ENCODE peak calls at places on chromosome 11, in six cellular contexts. One of them, this sample, is unnamed.

GRCh38 chr11:75796091-75796435 is 18.9 kb upstream of the UVRAG start:
- DNase-seq in GM23248: no peak
- DNase-seq in upper lobe of right lung: no peak
- DNase-seq in HCT116: no peak
- DNase-seq in CD8-positive, alpha-beta memory T cell: no peak
- DNase-seq in hepatocyte: no peak
- DNase-seq in this sample: no peak

GRCh38 chr11:99241059-99241458 is 220.3 kb downstream of the CNTN5 start:
- DNase-seq in GM23248: no peak
- DNase-seq in upper lobe of right lung: no peak
- DNase-seq in HCT116: no peak
- DNase-seq in CD8-positive, alpha-beta memory T cell: no peak
- DNase-seq in hepatocyte: no peak
- DNase-seq in this sample: no peak

GRCh38 chr11:102430158-102430836 is 22.3 kb downstream of the TMEM123 start:
- DNase-seq in GM23248: peak
- DNase-seq in upper lobe of right lung: no peak
- DNase-seq in HCT116: no peak
- DNase-seq in CD8-positive, alpha-beta memory T cell: no peak
- DNase-seq in hepatocyte: no peak
- DNase-seq in this sample: no peak

GRCh38 chr11:102733232-102733875 is 8.6 kb upstream of the MMP8 start:
- DNase-seq in GM23248: peak
- DNase-seq in upper lobe of right lung: peak
- DNase-seq in HCT116: peak
- DNase-seq in CD8-positive, alpha-beta memory T cell: no peak
- DNase-seq in hepatocyte: peak
- DNase-seq in this sample: no peak

GRCh38 chr11:638616-639323 is 1.7 kb downstream of the DRD4 start:
- DNase-seq in GM23248: peak
- DNase-seq in upper lobe of right lung: no peak
- DNase-seq in HCT116: no peak
- DNase-seq in CD8-positive, alpha-beta memory T cell: no peak
- DNase-seq in hepatocyte: peak
- DNase-seq in this sample: no peak

GRCh38 chr11:128482512-128483191 is 104.7 kb downstream of the ETS1 start:
- DNase-seq in GM23248: peak
- DNase-seq in upper lobe of right lung: no peak
- DNase-seq in HCT116: no peak
- DNase-seq in CD8-positive, alpha-beta memory T cell: peak
- DNase-seq in hepatocyte: no peak
- DNase-seq in this sample: peak

GRCh38 chr11:63614136-63614664 is at the start of gene PLAAT3:
- DNase-seq in GM23248: peak
- DNase-seq in upper lobe of right lung: peak
- DNase-seq in HCT116: peak
- DNase-seq in CD8-positive, alpha-beta memory T cell: peak
- DNase-seq in hepatocyte: peak
- DNase-seq in this sample: peak

GRCh38 chr11:19978668-19979518 is 181.4 kb downstream of the DBX1 start:
- DNase-seq in GM23248: peak
- DNase-seq in upper lobe of right lung: peak
- DNase-seq in HCT116: peak
- DNase-seq in CD8-positive, alpha-beta memory T cell: no peak
- DNase-seq in hepatocyte: peak
- DNase-seq in this sample: no peak

GRCh38 chr11:129365816-129366215 is 9.8 kb upstream of the BARX2 start:
- DNase-seq in GM23248: no peak
- DNase-seq in upper lobe of right lung: no peak
- DNase-seq in HCT116: peak
- DNase-seq in CD8-positive, alpha-beta memory T cell: no peak
- DNase-seq in hepatocyte: no peak
- DNase-seq in this sample: no peak

GRCh38 chr11:64918056-64918455 is 1.0 kb upstream of the ATG2A start:
- DNase-seq in GM23248: peak
- DNase-seq in upper lobe of right lung: no peak
- DNase-seq in HCT116: no peak
- DNase-seq in CD8-positive, alpha-beta memory T cell: no peak
- DNase-seq in hepatocyte: peak
- DNase-seq in this sample: no peak

GRCh38 chr11:107472966-107473365 is 15.3 kb upstream of the CWF19L2 start:
- DNase-seq in GM23248: no peak
- DNase-seq in upper lobe of right lung: no peak
- DNase-seq in HCT116: no peak
- DNase-seq in CD8-positive, alpha-beta memory T cell: no peak
- DNase-seq in hepatocyte: no peak
- DNase-seq in this sample: no peak

GRCh38 chr11:32487270-32487669 is 51.9 kb upstream of the WT1 start:
- DNase-seq in GM23248: peak
- DNase-seq in upper lobe of right lung: no peak
- DNase-seq in HCT116: peak
- DNase-seq in CD8-positive, alpha-beta memory T cell: no peak
- DNase-seq in hepatocyte: no peak
- DNase-seq in this sample: no peak

GRCh38 chr11:31702966-31703365 is 108.2 kb downstream of the PAX6 start:
- DNase-seq in GM23248: peak
- DNase-seq in upper lobe of right lung: no peak
- DNase-seq in HCT116: no peak
- DNase-seq in CD8-positive, alpha-beta memory T cell: no peak
- DNase-seq in hepatocyte: no peak
- DNase-seq in this sample: no peak

GRCh38 chr11:112861356-112861755 is 99.9 kb upstream of the NCAM1 start:
- DNase-seq in GM23248: no peak
- DNase-seq in upper lobe of right lung: no peak
- DNase-seq in HCT116: no peak
- DNase-seq in CD8-positive, alpha-beta memory T cell: no peak
- DNase-seq in hepatocyte: no peak
- DNase-seq in this sample: no peak

GRCh38 chr11:96342131-96342970 is 644 bp downstream of the MAML2 start:
- DNase-seq in GM23248: peak
- DNase-seq in upper lobe of right lung: no peak
- DNase-seq in HCT116: no peak
- DNase-seq in CD8-positive, alpha-beta memory T cell: no peak
- DNase-seq in hepatocyte: no peak
- DNase-seq in this sample: peak

GRCh38 chr11:61297341-61297740 is 2.2 kb upstream of the VWCE start:
- DNase-seq in GM23248: peak
- DNase-seq in upper lobe of right lung: no peak
- DNase-seq in HCT116: no peak
- DNase-seq in CD8-positive, alpha-beta memory T cell: no peak
- DNase-seq in hepatocyte: no peak
- DNase-seq in this sample: no peak

GRCh38 chr11:33234397-33235168 is 22.6 kb upstream of the HIPK3 start:
- DNase-seq in GM23248: peak
- DNase-seq in upper lobe of right lung: no peak
- DNase-seq in HCT116: no peak
- DNase-seq in CD8-positive, alpha-beta memory T cell: no peak
- DNase-seq in hepatocyte: no peak
- DNase-seq in this sample: no peak

GRCh38 chr11:24091594-24091993 is 405.3 kb upstream of the LUZP2 start:
- DNase-seq in GM23248: no peak
- DNase-seq in upper lobe of right lung: no peak
- DNase-seq in HCT116: no peak
- DNase-seq in CD8-positive, alpha-beta memory T cell: no peak
- DNase-seq in hepatocyte: no peak
- DNase-seq in this sample: no peak

GRCh38 chr11:73566422-73566821 is 31.5 kb downstream of the FAM168A start:
- DNase-seq in GM23248: peak
- DNase-seq in upper lobe of right lung: no peak
- DNase-seq in HCT116: no peak
- DNase-seq in CD8-positive, alpha-beta memory T cell: no peak
- DNase-seq in hepatocyte: no peak
- DNase-seq in this sample: no peak

GRCh38 chr11:72326151-72326842 is 82.3 kb upstream of the PHOX2A start:
- DNase-seq in GM23248: peak
- DNase-seq in upper lobe of right lung: no peak
- DNase-seq in HCT116: no peak
- DNase-seq in CD8-positive, alpha-beta memory T cell: no peak
- DNase-seq in hepatocyte: no peak
- DNase-seq in this sample: no peak

GRCh38 chr11:32118025-32118974 is 27.4 kb downstream of the RCN1 start:
- DNase-seq in GM23248: peak
- DNase-seq in upper lobe of right lung: no peak
- DNase-seq in HCT116: peak
- DNase-seq in CD8-positive, alpha-beta memory T cell: no peak
- DNase-seq in hepatocyte: no peak
- DNase-seq in this sample: no peak

GRCh38 chr11:31655483-31655882 is 145.9 kb downstream of the ELP4 start:
- DNase-seq in GM23248: peak
- DNase-seq in upper lobe of right lung: no peak
- DNase-seq in HCT116: peak
- DNase-seq in CD8-positive, alpha-beta memory T cell: no peak
- DNase-seq in hepatocyte: no peak
- DNase-seq in this sample: no peak

GRCh38 chr11:130145975-130146776 is 13.4 kb upstream of the ST14 start:
- DNase-seq in GM23248: peak
- DNase-seq in upper lobe of right lung: peak
- DNase-seq in HCT116: peak
- DNase-seq in CD8-positive, alpha-beta memory T cell: peak
- DNase-seq in hepatocyte: peak
- DNase-seq in this sample: no peak

GRCh38 chr11:132670921-132671675 is 861.2 kb downstream of the OPCML start:
- DNase-seq in GM23248: no peak
- DNase-seq in upper lobe of right lung: no peak
- DNase-seq in HCT116: no peak
- DNase-seq in CD8-positive, alpha-beta memory T cell: no peak
- DNase-seq in hepatocyte: no peak
- DNase-seq in this sample: no peak

DNA sequence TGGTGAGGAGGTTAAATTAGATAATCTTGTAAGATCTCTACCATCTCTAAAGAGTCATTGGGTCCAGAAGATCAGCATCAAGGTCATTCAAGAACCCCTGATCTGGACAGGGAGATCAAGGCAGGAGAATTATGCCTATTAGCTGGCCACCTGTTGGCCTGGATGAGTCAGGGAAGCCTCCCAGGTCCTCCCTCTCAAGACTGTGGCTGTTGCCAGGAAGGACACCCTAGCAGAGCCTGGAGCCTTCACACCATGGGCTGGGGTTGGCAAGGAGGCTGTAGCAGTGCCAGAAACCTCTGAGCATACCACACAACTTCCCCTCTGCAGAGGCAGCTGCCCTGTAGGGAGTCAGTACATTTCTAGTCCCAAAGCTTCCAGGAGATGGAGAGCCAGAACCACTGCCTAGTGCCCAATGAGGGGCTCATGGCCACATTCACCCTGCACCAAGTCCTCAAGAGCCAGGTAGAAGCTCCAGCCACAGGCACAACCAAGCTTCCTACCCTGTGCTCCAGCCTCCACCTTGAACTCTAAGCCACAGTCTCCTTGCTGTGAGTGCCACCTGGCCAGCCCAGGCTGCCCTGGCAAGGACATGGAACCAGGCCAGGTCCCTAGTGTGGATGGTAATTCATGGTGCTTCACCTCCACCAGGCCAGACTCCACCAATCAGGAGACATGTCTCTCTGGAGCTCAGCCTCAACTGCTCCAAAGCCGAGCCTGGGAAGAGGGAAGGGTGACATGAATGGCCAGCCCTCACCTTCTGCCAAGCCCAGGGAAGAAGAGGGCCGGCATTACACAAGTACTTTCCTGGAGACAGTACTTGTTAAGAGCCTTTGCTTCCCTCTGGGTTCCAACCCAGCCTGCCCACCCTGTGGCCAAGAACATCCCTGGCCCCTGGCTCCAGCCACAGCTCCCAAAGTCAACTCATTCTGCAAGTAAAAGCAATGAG is 124.3 kb downstream of the BUD13 start:
- DNase-seq in GM23248: no peak
- DNase-seq in upper lobe of right lung: no peak
- DNase-seq in HCT116: no peak
- DNase-seq in CD8-positive, alpha-beta memory T cell: no peak
- DNase-seq in hepatocyte: no peak
- DNase-seq in this sample: no peak
- H3K27ac ChIP-seq in GM23248: no peak
- H3K27ac ChIP-seq in upper lobe of right lung: no peak
- H3K27ac ChIP-seq in HCT116: no peak
- H3K27ac ChIP-seq in CD8-positive, alpha-beta memory T cell: no peak
- H3K27ac ChIP-seq in hepatocyte: no peak
- H3K27ac ChIP-seq in this sample: no peak

GRCh38 chr11:3380706-3381570 is 2.0 kb upstream of the ZNF195 start:
- DNase-seq in GM23248: peak
- DNase-seq in upper lobe of right lung: no peak
- DNase-seq in HCT116: no peak
- DNase-seq in CD8-positive, alpha-beta memory T cell: no peak
- DNase-seq in hepatocyte: no peak
- DNase-seq in this sample: no peak
- H3K4me3 ChIP-seq in GM23248: peak
- H3K4me3 ChIP-seq in upper lobe of right lung: no peak
- H3K4me3 ChIP-seq in HCT116: no peak
- H3K4me3 ChIP-seq in CD8-positive, alpha-beta memory T cell: no peak
- H3K4me3 ChIP-seq in hepatocyte: no peak
- H3K4me3 ChIP-seq in this sample: no peak

DNA sequence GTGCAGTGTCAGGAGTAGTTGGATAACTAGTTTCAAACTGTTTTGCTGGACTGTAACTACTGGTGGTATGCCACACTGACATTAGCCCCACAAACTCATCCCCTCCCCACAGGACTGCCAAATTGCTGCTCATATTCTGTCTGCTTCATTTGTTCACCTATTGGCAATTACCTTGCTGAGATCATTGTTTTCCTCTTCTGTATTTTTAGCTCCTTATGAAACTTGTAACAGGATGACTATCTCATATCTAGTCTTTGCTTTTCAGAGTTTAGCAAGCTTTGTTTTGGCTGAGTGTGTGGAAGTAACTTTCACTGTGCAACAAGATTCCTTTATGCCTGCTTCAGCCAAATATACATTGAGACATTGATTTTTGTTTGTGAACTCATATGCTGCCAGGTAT is 108.6 kb upstream of the SESN3 start:
- DNase-seq in GM23248: peak
- DNase-seq in upper lobe of right lung: no peak
- DNase-seq in HCT116: no peak
- DNase-seq in CD8-positive, alpha-beta memory T cell: no peak
- DNase-seq in hepatocyte: no peak
- DNase-seq in this sample: no peak
- H3K27ac ChIP-seq in GM23248: peak
- H3K27ac ChIP-seq in upper lobe of right lung: peak
- H3K27ac ChIP-seq in HCT116: no peak
- H3K27ac ChIP-seq in CD8-positive, alpha-beta memory T cell: no peak
- H3K27ac ChIP-seq in hepatocyte: peak
- H3K27ac ChIP-seq in this sample: no peak

GRCh38 chr11:118532852-118533768 is 2.1 kb downstream of the TMEM25 start:
- DNase-seq in GM23248: no peak
- DNase-seq in upper lobe of right lung: no peak
- DNase-seq in HCT116: no peak
- DNase-seq in CD8-positive, alpha-beta memory T cell: no peak
- DNase-seq in hepatocyte: no peak
- DNase-seq in this sample: no peak

GRCh38 chr11:118532091-118532490 is 1.1 kb downstream of the TMEM25 start:
- DNase-seq in GM23248: no peak
- DNase-seq in upper lobe of right lung: no peak
- DNase-seq in HCT116: no peak
- DNase-seq in CD8-positive, alpha-beta memory T cell: no peak
- DNase-seq in hepatocyte: no peak
- DNase-seq in this sample: no peak

GRCh38 chr11:118530180-118530682 is 761 bp upstream of the TMEM25 start:
- DNase-seq in GM23248: peak
- DNase-seq in upper lobe of right lung: peak
- DNase-seq in HCT116: no peak
- DNase-seq in CD8-positive, alpha-beta memory T cell: no peak
- DNase-seq in hepatocyte: no peak
- DNase-seq in this sample: peak

GRCh38 chr11:118530683-118531596 is at the start of gene TMEM25:
- DNase-seq in GM23248: peak
- DNase-seq in upper lobe of right lung: peak
- DNase-seq in HCT116: no peak
- DNase-seq in CD8-positive, alpha-beta memory T cell: peak
- DNase-seq in hepatocyte: peak
- DNase-seq in this sample: peak

GRCh38 chr11:118531597-118532084 is 649 bp downstream of the TMEM25 start:
- DNase-seq in GM23248: no peak
- DNase-seq in upper lobe of right lung: no peak
- DNase-seq in HCT116: no peak
- DNase-seq in CD8-positive, alpha-beta memory T cell: no peak
- DNase-seq in hepatocyte: no peak
- DNase-seq in this sample: no peak
- H3K4me3 ChIP-seq in GM23248: peak
- H3K4me3 ChIP-seq in upper lobe of right lung: peak
- H3K4me3 ChIP-seq in HCT116: peak
- H3K4me3 ChIP-seq in CD8-positive, alpha-beta memory T cell: peak
- H3K4me3 ChIP-seq in hepatocyte: peak
- H3K4me3 ChIP-seq in this sample: peak